ENCODE peak calls at places on chromosomes 7 and 10, in eight cellular contexts. L, C, H, M, B, G, A and W are unnamed samples.

GRCh38 chr7:157459966-157460365 is 123.2 kb downstream of the DNAJB6 start:
- DNase-seq in L (no peak), C (peak; percentile 33), H (no peak), M (no peak), B (no peak), G (no peak), A (no peak), W (no peak)

GRCh38 chr7:130151591-130152269 is 53.5 kb downstream of the TMEM209 start:
- DNase-seq in L (peak; percentile 76), C (peak; percentile 21), H (no peak), M (peak; percentile 35), B (no peak), G (no peak), A (no peak), W (no peak)

GRCh38 chr7:7424151-7424873 is 111.4 kb downstream of the COL28A1 start:
- DNase-seq in L (peak; percentile 62), C (peak; percentile 71), H (peak; percentile 39), M (peak; percentile 85), B (peak; percentile 10), G (peak; percentile 10), A (peak; percentile 53), W (peak; percentile 41)

GRCh38 chr10:5545778-5546710 is 21.3 kb downstream of the CALML3 start:
- DNase-seq in L (peak; percentile 78), C (peak; percentile 87), H (peak; percentile 60), M (no peak), B (no peak), G (peak; percentile 66), A (no peak), W (no peak)

GRCh38 chr7:38716397-38716796 is 85.2 kb upstream of the AMPH start:
- DNase-seq in L (no peak), C (no peak), H (no peak), M (no peak), B (no peak), G (no peak), A (no peak), W (no peak)

GRCh38 chr7:45224832-45225231 is 67.2 kb downstream of the RAMP3 start:
- DNase-seq in L (no peak), C (no peak), H (no peak), M (peak; percentile 15), B (no peak), G (no peak), A (no peak), W (peak; percentile 9)

GRCh38 chr7:570801-571070 is 51.1 kb upstream of the PDGFA start:
- DNase-seq in L (no peak), C (no peak), H (no peak), M (no peak), B (no peak), G (no peak), A (no peak), W (no peak)

GRCh38 chr7:16528520-16528919 is 1.9 kb downstream of the LRRC72 start:
- DNase-seq in L (peak; percentile 1), C (no peak), H (no peak), M (peak; percentile 51), B (no peak), G (no peak), A (no peak), W (no peak)

GRCh38 chr10:100996678-100997363 is 2.8 kb upstream of the LZTS2 start:
- DNase-seq in L (no peak), C (no peak), H (peak; percentile 58), M (peak; percentile 53), B (no peak), G (no peak), A (peak; percentile 82), W (peak; percentile 53)

GRCh38 chr10:78375854-78376785 is 342.5 kb downstream of the RPS24 start:
- DNase-seq in L (no peak), C (no peak), H (no peak), M (no peak), B (no peak), G (no peak), A (no peak), W (no peak)

GRCh38 chr10:129039406-129040345 is 427.4 kb upstream of the MGMT start:
- DNase-seq in L (no peak), C (no peak), H (no peak), M (no peak), B (no peak), G (no peak), A (no peak), W (no peak)

GRCh38 chr7:143396625-143397556 is 11.8 kb downstream of the EPHA1 start:
- DNase-seq in L (no peak), C (no peak), H (no peak), M (peak; percentile 64), B (no peak), G (no peak), A (no peak), W (no peak)

GRCh38 chr10:88187472-88187871 is 324.0 kb downstream of the PTEN start:
- DNase-seq in L (no peak), C (no peak), H (no peak), M (no peak), B (no peak), G (no peak), A (no peak), W (peak; percentile 74)

GRCh38 chr10:99828464-99828863 is 46.0 kb downstream of the ABCC2 start:
- DNase-seq in L (no peak), C (no peak), H (no peak), M (no peak), B (no peak), G (no peak), A (no peak), W (no peak)

GRCh38 chr10:125035136-125035535 is 93.2 kb downstream of the ZRANB1 start:
- DNase-seq in L (peak; percentile 92), C (no peak), H (no peak), M (peak; percentile 84), B (no peak), G (no peak), A (no peak), W (no peak)

GRCh38 chr7:47449810-47450586 is 131.9 kb downstream of the TNS3 start:
- DNase-seq in L (peak; percentile 81), C (no peak), H (no peak), M (peak; percentile 93), B (no peak), G (no peak), A (no peak), W (no peak)